ENCODE peak calls at places on chromosomes 4 and X, in five cellular contexts. F is neuronal stem cell, Q is heart right ventricle, P is GM23338, M is BJ. A is an unnamed sample. For H3K36me3 and H3K27me3, the result is how much of the 10 kb centered on the place peaks cover.

GRCh38 chrX:153969904-153970397 is 1.7 kb downstream of the HCFC1 start:
- DNase-seq in F (no peak), P (no peak), Q (no peak), M (no peak), A (peak)

GRCh38 chr4:159238631-159239030 is 135.8 kb downstream of the RAPGEF2 start:
- DNase-seq in P (no peak), Q (no peak), M (no peak), F (no peak), A (no peak)

GRCh38 chr4:85672116-85672515 is 197.2 kb downstream of the ARHGAP24 start:
- DNase-seq in F (no peak), Q (no peak), P (no peak), M (peak), A (no peak)

GRCh38 chr4:169109276-169109675 is 99.2 kb upstream of the CBR4 start:
- DNase-seq in M (no peak), Q (no peak), F (no peak), P (no peak), A (no peak)

GRCh38 chrX:41382699-41383645 is 49.0 kb downstream of the DDX3X start:
- DNase-seq in P (peak), M (no peak), F (no peak), Q (no peak), A (no peak)

GRCh38 chr4:38177035-38177791 is 217.0 kb downstream of the PTTG2 start:
- DNase-seq in Q (peak), M (no peak), P (no peak), F (no peak), A (no peak)

GRCh38 chr4:187251896-187252295 is 528.2 kb upstream of the FAT1 start:
- DNase-seq in M (no peak), P (no peak), Q (no peak), F (no peak), A (no peak)

GRCh38 chr4:141388483-141388882 is 167.8 kb downstream of the ZNF330 start:
- DNase-seq in M (peak), F (no peak), Q (no peak), P (no peak), A (no peak)

GRCh38 chr4:136927172-136927571 is 605.1 kb downstream of the PCDH18 start:
- DNase-seq in M (no peak), Q (no peak), F (no peak), P (no peak), A (no peak)

GRCh38 chrX:103586314-103586646 is 965 bp downstream of the TCEAL4 start:
- DNase-seq in M (no peak), P (no peak), Q (no peak), F (no peak), A (no peak)

GRCh38 chr4:188941524-188942109 is 802.4 kb downstream of the TRIML1 start:
- DNase-seq in P (no peak), F (no peak), M (peak), Q (no peak), A (no peak)

GRCh38 chr4:131764730-131765129 is 1384.4 kb upstream of the PCDH10 start:
- DNase-seq in M (no peak), Q (no peak), F (no peak), P (no peak), A (peak)

GRCh38 chr4:58808817-58809216 is 1698.6 kb upstream of the IGFBP7 start:
- DNase-seq in P (no peak), Q (no peak), M (no peak), F (no peak), A (no peak)

GRCh38 chr4:1788254-1788973 is 4.7 kb upstream of the FGFR3 start:
- DNase-seq in Q (no peak), P (no peak), F (no peak), M (no peak), A (peak)

GRCh38 chr4:152696764-152697250 is 17.0 kb upstream of the TMEM154 start:
- DNase-seq in F (no peak), Q (no peak), P (no peak), M (no peak), A (no peak)

GRCh38 chr4:23945521-23946017 is 55.7 kb upstream of the PPARGC1A start:
- DNase-seq in F (no peak), Q (no peak), P (no peak), M (peak), A (no peak)

GRCh38 chr4:98430708-98431403 is 169.7 kb downstream of the RAP1GDS1 start:
- DNase-seq in F (no peak), M (peak), Q (no peak), P (no peak), A (no peak)

GRCh38 chr4:40887690-40888089 is 137.9 kb downstream of the NSUN7 start:
- DNase-seq in F (no peak), P (no peak), Q (no peak), M (peak), A (no peak)

GRCh38 chrX:40460926-40461325 is 119.8 kb upstream of the ATP6AP2 start:
- DNase-seq in Q (no peak), F (no peak), M (no peak), P (no peak), A (no peak)

GRCh38 chrX:13652256-13653021 is 502 bp upstream of the TCEANC start:
- DNase-seq in F (no peak), M (peak), P (no peak), Q (no peak), A (no peak)

GRCh38 chrX:38494239-38494823 is 67.0 kb upstream of the TSPAN7 start:
- DNase-seq in P (no peak), F (no peak), M (no peak), Q (no peak), A (no peak)

GRCh38 chrX:71621644-71622346 is 3.5 kb upstream of the CXCR3 start:
- DNase-seq in F (no peak), Q (peak), M (no peak), P (no peak), A (no peak)

GRCh38 chr4:77010841-77011354 is 61.3 kb downstream of the SEPTIN11 start:
- DNase-seq in P (no peak), Q (no peak), M (no peak), F (no peak), A (no peak)

GRCh38 chrX:131513159-131513914 is 30.5 kb upstream of the OR13H1 start:
- DNase-seq in P (no peak), F (no peak), Q (no peak), M (no peak), A (no peak)

DNA sequence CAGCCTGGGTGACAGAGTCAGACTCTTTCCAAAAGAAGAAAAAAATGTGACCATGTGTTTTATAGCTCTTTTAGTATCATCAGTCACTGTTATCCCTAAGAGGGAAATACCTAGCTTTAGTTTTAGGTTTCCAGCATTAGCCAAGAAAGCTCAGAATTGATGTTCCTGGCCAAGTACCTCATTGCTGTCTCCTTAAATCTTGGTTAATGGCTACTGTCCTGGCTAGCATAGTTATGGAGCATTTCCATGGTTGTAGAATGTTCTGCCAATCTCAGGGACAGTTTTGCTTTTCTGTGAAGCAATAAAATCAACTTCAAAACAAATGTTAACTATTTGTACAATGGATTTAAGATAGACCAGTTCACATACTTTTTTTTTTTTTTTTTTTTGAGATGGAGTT is 74.4 kb downstream of the HTT start:
- DNase-seq in M (no peak), F (no peak), Q (no peak), P (no peak), A (no peak)
- H3K36me3 ChIP-seq in M (under half), F (half or more), Q (under half), P (under half), A (under half)

GRCh38 chrX:45191820-45192409 is 8.8 kb downstream of the DIPK2B start:
- DNase-seq in F (no peak), Q (peak), P (no peak), M (no peak), A (no peak)

GRCh38 chrX:45184211-45184610 is 16.5 kb downstream of the DIPK2B start:
- DNase-seq in Q (no peak), P (no peak), F (no peak), M (no peak), A (no peak)

GRCh38 chrX:45191383-45191782 is 9.3 kb downstream of the DIPK2B start:
- DNase-seq in M (no peak), Q (no peak), P (no peak), F (no peak), A (no peak)

GRCh38 chrX:45186643-45187026 is 14.0 kb downstream of the DIPK2B start:
- DNase-seq in F (no peak), P (no peak), M (no peak), Q (no peak), A (no peak)

GRCh38 chrX:45187731-45188130 is 12.9 kb downstream of the DIPK2B start:
- DNase-seq in F (no peak), M (no peak), P (no peak), Q (no peak), A (no peak)
- H3K4me3 ChIP-seq in F (no peak), M (peak), P (no peak), Q (no peak), A (no peak)

GRCh38 chr4:8205749-8206611 is 6.9 kb downstream of the SH3TC1 start:
- DNase-seq in Q (no peak), F (no peak), P (no peak), M (no peak), A (no peak)

GRCh38 chr4:8208565-8208964 is 9.5 kb downstream of the SH3TC1 start:
- DNase-seq in F (no peak), Q (no peak), M (no peak), P (no peak), A (no peak)

GRCh38 chr4:8205241-8205707 is 6.2 kb downstream of the SH3TC1 start:
- DNase-seq in M (no peak), Q (no peak), F (no peak), P (no peak), A (no peak)

GRCh38 chr4:8209176-8209874 is 10.2 kb downstream of the SH3TC1 start:
- DNase-seq in M (no peak), F (no peak), Q (no peak), P (no peak), A (no peak)

GRCh38 chr4:8207314-8207713 is 8.2 kb downstream of the SH3TC1 start:
- DNase-seq in P (no peak), Q (no peak), M (no peak), F (no peak), A (no peak)
- H3K27me3 ChIP-seq in P (under half), Q (under half), M (under half), F (under half), A (under half)

DNA sequence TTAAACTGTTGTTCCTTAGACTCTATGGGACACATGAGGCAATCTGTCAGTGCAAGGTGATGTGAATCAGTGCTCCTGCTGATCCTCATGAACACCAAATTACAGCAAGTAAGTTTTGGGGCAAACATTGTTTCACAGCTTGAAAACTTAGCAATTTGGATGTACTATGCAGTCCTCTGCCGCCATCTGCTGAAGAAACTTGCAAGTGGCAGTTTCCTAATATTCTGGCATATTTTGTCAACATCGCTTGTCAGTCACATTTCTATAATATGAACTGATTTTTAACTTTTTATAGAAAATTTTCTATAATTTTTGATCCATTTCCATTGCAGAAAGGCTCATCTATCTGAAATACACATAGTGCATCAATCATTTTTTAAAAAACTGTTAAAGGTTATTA is 56.3 kb downstream of the ZAR1 start:
- DNase-seq in P (peak), M (no peak), Q (no peak), F (peak), A (peak)
- H3K36me3 ChIP-seq in P (under half), M (under half), Q (under half), F (half or more), A (under half)